ENCODE peak calls at places on chromosomes 6 and 20, in five cellular contexts. P is lower lobe of right lung; J is aorta; T is effector memory CD4-positive, alpha-beta T cell; C is HCT116. I is an unnamed sample.

GRCh38 chr6:131061041-131061770 is 1.8 kb downstream of the EPB41L2 start:
- DNase-seq in C (no peak), P (no peak), J (no peak), T (no peak), I (peak; percentile 52)

GRCh38 chr20:59780494-59781185 is 152.8 kb downstream of the SYCP2 start:
- DNase-seq in J (no peak), C (no peak), T (no peak), P (no peak), I (peak; percentile 17)

GRCh38 chr20:25066386-25066785 is 8.4 kb upstream of the ACSS1 start:
- DNase-seq in J (no peak), P (no peak), C (no peak), T (no peak), I (no peak)

GRCh38 chr6:148885154-148885870 is 138.5 kb downstream of the UST start:
- DNase-seq in C (no peak), P (no peak), T (no peak), J (no peak), I (no peak)

GRCh38 chr6:32402812-32403211 is 4.2 kb downstream of the BTNL2 start:
- DNase-seq in P (no peak), C (no peak), J (no peak), T (no peak), I (no peak)

GRCh38 chr20:37235065-37235464 is 26.5 kb downstream of the GHRH start:
- DNase-seq in P (no peak), T (no peak), C (no peak), J (no peak), I (no peak)

GRCh38 chr6:90472716-90473115 is 114.2 kb downstream of the MAP3K7 start:
- DNase-seq in P (no peak), C (no peak), J (no peak), T (no peak), I (no peak)

GRCh38 chr6:134422426-134423231 is 104.7 kb upstream of the SGK1 start:
- DNase-seq in T (no peak), P (no peak), J (no peak), C (peak; percentile 28), I (peak; percentile 84)

GRCh38 chr20:14953736-14954135 is 616.3 kb upstream of the FLRT3 start:
- DNase-seq in P (no peak), J (no peak), T (no peak), C (no peak), I (no peak)

GRCh38 chr6:31821301-31822037 is 6.1 kb upstream of the HSPA1B start:
- DNase-seq in C (no peak), J (peak; percentile 92), P (peak; percentile 86), T (no peak), I (peak; percentile 58)

GRCh38 chr6:7165002-7165735 is 57.4 kb downstream of the RREB1 start:
- DNase-seq in C (no peak), J (no peak), T (no peak), P (no peak), I (peak; percentile 71)

GRCh38 chr6:7165736-7166296 is 58.1 kb downstream of the RREB1 start:
- DNase-seq in J (no peak), P (no peak), C (no peak), T (no peak), I (peak; percentile 79)

GRCh38 chr6:7169296-7169721 is 61.5 kb downstream of the RREB1 start:
- DNase-seq in C (no peak), J (peak; percentile 80), T (no peak), P (no peak), I (no peak)

GRCh38 chr6:7164536-7165001 is 56.8 kb downstream of the RREB1 start:
- DNase-seq in J (no peak), C (no peak), P (no peak), T (no peak), I (no peak)

GRCh38 chr6:7166410-7167293 is 58.9 kb downstream of the RREB1 start:
- DNase-seq in C (no peak), J (no peak), T (no peak), P (peak; percentile 65), I (peak; percentile 83)
- H3K4me1 ChIP-seq in C (peaks cover 38% of the 10 kb centered on the region), J (peaks cover 4% of the 10 kb centered on the region), T (no peaks in the 10 kb centered on the region), P (peaks cover 99% of the 10 kb centered on the region), I (peaks cover 51% of the 10 kb centered on the region)

GRCh38 chr6:35664945-35665344 is 23.8 kb downstream of the FKBP5 start:
- DNase-seq in P (no peak), T (no peak), C (no peak), J (no peak), I (no peak)
- H3K4me1 ChIP-seq in P (peaks cover 70% of the 10 kb centered on the region), T (peaks cover 37% of the 10 kb centered on the region), C (peaks cover 15% of the 10 kb centered on the region), J (peaks cover 6% of the 10 kb centered on the region), I (peaks cover 4% of the 10 kb centered on the region)

DNA sequence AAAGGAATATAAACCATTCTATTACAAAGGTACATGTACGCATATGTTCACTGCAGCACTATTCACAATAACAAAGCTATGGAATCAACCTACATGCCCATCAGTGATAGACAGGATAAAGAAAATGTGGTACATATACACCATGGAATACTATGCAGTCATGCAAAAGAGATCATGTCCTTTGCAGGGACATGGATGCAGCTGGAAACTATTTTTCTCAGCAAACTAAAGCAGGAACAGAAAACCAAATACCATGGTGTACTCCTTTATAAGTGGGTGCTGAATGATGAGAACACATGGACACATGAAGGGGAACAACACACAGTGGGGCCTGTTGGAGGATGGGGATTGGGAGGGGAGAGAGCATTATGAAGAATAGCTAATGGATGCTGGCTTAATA is 104.6 kb upstream of the CENPW start:
- DNase-seq in C (no peak), P (no peak), J (no peak), T (no peak), I (no peak)
- H3K4me1 ChIP-seq in C (no peaks in the 10 kb centered on the region), P (no peaks in the 10 kb centered on the region), J (no peaks in the 10 kb centered on the region), T (no peaks in the 10 kb centered on the region), I (no peaks in the 10 kb centered on the region)

GRCh38 chr20:32460683-32461320 is 102.7 kb downstream of the ASXL1 start:
- DNase-seq in J (no peak), C (no peak), P (no peak), T (no peak), I (no peak)

GRCh38 chr20:32458061-32458836 is 100.1 kb downstream of the ASXL1 start:
- DNase-seq in T (no peak), J (no peak), P (no peak), C (no peak), I (no peak)

GRCh38 chr20:32458837-32459220 is 100.7 kb downstream of the ASXL1 start:
- DNase-seq in C (no peak), P (no peak), J (no peak), T (no peak), I (no peak)

GRCh38 chr20:32461836-32462600 is 103.9 kb downstream of the ASXL1 start:
- DNase-seq in J (no peak), P (no peak), C (no peak), T (no peak), I (no peak)

DNA sequence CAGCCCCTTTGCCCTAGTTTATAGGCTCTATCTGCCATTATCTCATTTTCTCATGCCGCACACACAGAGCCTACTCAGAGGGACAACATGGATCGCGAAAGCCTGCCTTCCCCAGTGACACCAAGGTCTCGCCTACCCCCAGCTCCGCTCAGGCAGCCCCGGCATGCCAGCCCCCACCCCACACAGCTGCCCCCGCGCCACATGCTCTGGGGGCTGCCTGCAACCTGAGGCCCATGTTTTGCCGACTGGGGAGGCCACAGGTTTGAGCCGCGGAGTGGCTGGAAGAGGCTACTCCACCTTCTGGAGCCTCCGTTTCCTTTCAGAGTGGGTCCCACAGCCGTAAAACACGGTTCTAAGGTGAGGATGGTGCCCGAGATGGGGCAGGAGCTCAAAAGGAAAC is 102.1 kb downstream of the ASXL1 start:
- DNase-seq in C (no peak), J (no peak), T (no peak), P (no peak), I (no peak)
- H3K4me1 ChIP-seq in C (no peaks in the 10 kb centered on the region), J (no peaks in the 10 kb centered on the region), T (no peaks in the 10 kb centered on the region), P (peaks cover 37% of the 10 kb centered on the region), I (peaks cover 30% of the 10 kb centered on the region)

DNA sequence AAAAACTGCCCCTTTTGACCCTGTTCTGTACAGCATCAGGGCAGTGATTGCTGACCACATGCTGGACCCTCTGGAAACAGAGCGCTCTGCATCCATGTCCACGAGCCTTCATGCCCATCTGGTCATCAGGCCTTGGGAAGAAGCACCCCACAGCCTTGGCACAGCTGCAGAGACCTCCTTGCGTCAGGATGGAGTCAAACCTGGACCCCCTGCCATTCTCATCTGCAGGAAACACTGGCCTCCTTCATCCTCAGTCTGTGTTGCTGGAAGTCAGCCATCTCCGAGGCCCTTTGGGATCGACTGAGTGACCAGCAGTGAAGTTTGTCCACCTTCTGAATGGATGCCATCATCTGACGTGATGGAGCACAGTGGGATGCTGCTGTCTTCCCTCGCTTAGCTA is 2138.3 kb upstream of the DEFB115 start:
- DNase-seq in C (no peak), J (no peak), T (no peak), P (no peak), I (no peak)
- H3K4me1 ChIP-seq in C (no peaks in the 10 kb centered on the region), J (no peaks in the 10 kb centered on the region), T (no peaks in the 10 kb centered on the region), P (no peaks in the 10 kb centered on the region), I (no peaks in the 10 kb centered on the region)

GRCh38 chr20:33820362-33820761 is 9.2 kb downstream of the CHMP4B start:
- DNase-seq in J (no peak), T (no peak), P (no peak), C (no peak), I (no peak)
- H3K4me1 ChIP-seq in J (peaks cover 4% of the 10 kb centered on the region), T (peaks cover 7% of the 10 kb centered on the region), P (peaks cover 52% of the 10 kb centered on the region), C (peaks cover 34% of the 10 kb centered on the region), I (no peaks in the 10 kb centered on the region)